ENCODE peak calls at places on chromosomes 1 and 21, in six cellular contexts. One of them, this sample, is unnamed.

GRCh38 chr1:47934243-47934805 is 62.9 kb downstream of the TRABD2B start:
- DNase-seq in CD8-positive, alpha-beta memory T cell: no peak
- DNase-seq in esophagus muscularis mucosa: peak; percentile 96
- DNase-seq in astrocyte: no peak
- DNase-seq in gastrocnemius medialis: peak; percentile 76
- DNase-seq in mucosa of descending colon: peak; percentile 70
- DNase-seq in this sample: peak; percentile 71

GRCh38 chr1:229940689-229941088 is 126.3 kb upstream of the GALNT2 start:
- DNase-seq in astrocyte: peak; percentile 62
- DNase-seq in mucosa of descending colon: no peak
- DNase-seq in gastrocnemius medialis: no peak
- DNase-seq in esophagus muscularis mucosa: no peak
- DNase-seq in CD8-positive, alpha-beta memory T cell: no peak
- DNase-seq in this sample: no peak

GRCh38 chr21:23968008-23968407 is 1639.3 kb downstream of the MRPL39 start:
- DNase-seq in astrocyte: no peak
- DNase-seq in mucosa of descending colon: no peak
- DNase-seq in esophagus muscularis mucosa: no peak
- DNase-seq in gastrocnemius medialis: no peak
- DNase-seq in CD8-positive, alpha-beta memory T cell: no peak
- DNase-seq in this sample: no peak

GRCh38 chr1:221874285-221875003 is 132.6 kb upstream of the DUSP10 start:
- DNase-seq in CD8-positive, alpha-beta memory T cell: no peak
- DNase-seq in esophagus muscularis mucosa: peak; percentile 89
- DNase-seq in gastrocnemius medialis: no peak
- DNase-seq in mucosa of descending colon: no peak
- DNase-seq in astrocyte: peak; percentile 71
- DNase-seq in this sample: no peak

GRCh38 chr1:232012773-232013386 is 386.3 kb downstream of the DISC1 start:
- DNase-seq in mucosa of descending colon: no peak
- DNase-seq in astrocyte: peak; percentile 92
- DNase-seq in esophagus muscularis mucosa: no peak
- DNase-seq in CD8-positive, alpha-beta memory T cell: no peak
- DNase-seq in gastrocnemius medialis: peak; percentile 46
- DNase-seq in this sample: no peak

GRCh38 chr21:45861156-45861870 is 120.3 kb upstream of the COL6A1 start:
- DNase-seq in esophagus muscularis mucosa: no peak
- DNase-seq in astrocyte: no peak
- DNase-seq in CD8-positive, alpha-beta memory T cell: no peak
- DNase-seq in gastrocnemius medialis: no peak
- DNase-seq in mucosa of descending colon: no peak
- DNase-seq in this sample: no peak

GRCh38 chr1:204405988-204406387 is 5.6 kb downstream of the PPP1R15B start:
- DNase-seq in gastrocnemius medialis: no peak
- DNase-seq in CD8-positive, alpha-beta memory T cell: no peak
- DNase-seq in esophagus muscularis mucosa: peak; percentile 3
- DNase-seq in astrocyte: no peak
- DNase-seq in mucosa of descending colon: no peak
- DNase-seq in this sample: no peak

GRCh38 chr21:25809013-25809412 is 74.2 kb downstream of the GABPA start:
- DNase-seq in astrocyte: no peak
- DNase-seq in CD8-positive, alpha-beta memory T cell: no peak
- DNase-seq in gastrocnemius medialis: no peak
- DNase-seq in mucosa of descending colon: no peak
- DNase-seq in esophagus muscularis mucosa: no peak
- DNase-seq in this sample: no peak

GRCh38 chr1:20216574-20216973 is 30.3 kb upstream of the PLA2G2C start:
- DNase-seq in CD8-positive, alpha-beta memory T cell: no peak
- DNase-seq in astrocyte: no peak
- DNase-seq in gastrocnemius medialis: no peak
- DNase-seq in mucosa of descending colon: no peak
- DNase-seq in esophagus muscularis mucosa: no peak
- DNase-seq in this sample: no peak

GRCh38 chr1:152052606-152053005 is 15.8 kb upstream of the S100A11 start:
- DNase-seq in esophagus muscularis mucosa: peak; percentile 97
- DNase-seq in astrocyte: peak; percentile 43
- DNase-seq in gastrocnemius medialis: peak; percentile 69
- DNase-seq in mucosa of descending colon: peak; percentile 83
- DNase-seq in CD8-positive, alpha-beta memory T cell: peak; percentile 88
- DNase-seq in this sample: no peak

GRCh38 chr1:55305735-55306134 is 90.6 kb upstream of the USP24 start:
- DNase-seq in astrocyte: peak; percentile 67
- DNase-seq in CD8-positive, alpha-beta memory T cell: no peak
- DNase-seq in esophagus muscularis mucosa: no peak
- DNase-seq in mucosa of descending colon: no peak
- DNase-seq in gastrocnemius medialis: no peak
- DNase-seq in this sample: no peak

DNA sequence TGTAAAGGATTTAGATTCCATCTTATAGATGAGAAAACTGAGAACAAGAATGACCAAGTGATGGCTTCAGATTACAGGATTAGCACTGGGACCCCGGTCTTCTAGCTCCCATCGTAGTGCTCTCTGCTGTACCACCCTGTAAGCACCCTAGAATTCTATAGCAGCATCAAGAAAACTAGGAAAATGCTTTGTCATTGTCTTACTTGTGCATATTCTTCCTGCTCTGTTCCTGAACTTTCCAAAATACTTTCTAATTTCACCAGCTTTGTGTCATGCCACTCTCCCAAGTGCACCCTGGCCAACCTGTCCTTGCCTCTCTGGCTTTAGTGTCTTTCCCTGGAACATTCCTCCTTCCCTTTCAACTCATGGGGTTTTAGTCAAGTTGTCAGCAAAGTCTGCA is 6.0 kb upstream of the KLHL20 start:
- DNase-seq in mucosa of descending colon: no peak
- DNase-seq in esophagus muscularis mucosa: no peak
- DNase-seq in astrocyte: no peak
- DNase-seq in CD8-positive, alpha-beta memory T cell: no peak
- DNase-seq in gastrocnemius medialis: no peak
- DNase-seq in this sample: no peak
- H3K36me3 ChIP-seq in mucosa of descending colon: no peaks in the 10 kb centered on the region
- H3K36me3 ChIP-seq in esophagus muscularis mucosa: no peaks in the 10 kb centered on the region
- H3K36me3 ChIP-seq in astrocyte: no peaks in the 10 kb centered on the region
- H3K36me3 ChIP-seq in CD8-positive, alpha-beta memory T cell: no peaks in the 10 kb centered on the region
- H3K36me3 ChIP-seq in gastrocnemius medialis: no peaks in the 10 kb centered on the region
- H3K36me3 ChIP-seq in this sample: no peaks in the 10 kb centered on the region

GRCh38 chr1:111768023-111768422 is 12.3 kb downstream of the DDX20 start:
- DNase-seq in mucosa of descending colon: no peak
- DNase-seq in gastrocnemius medialis: no peak
- DNase-seq in astrocyte: no peak
- DNase-seq in esophagus muscularis mucosa: no peak
- DNase-seq in CD8-positive, alpha-beta memory T cell: no peak
- DNase-seq in this sample: no peak

GRCh38 chr1:111769517-111770146 is 13.9 kb downstream of the DDX20 start:
- DNase-seq in mucosa of descending colon: no peak
- DNase-seq in astrocyte: peak; percentile 43
- DNase-seq in gastrocnemius medialis: peak; percentile 45
- DNase-seq in CD8-positive, alpha-beta memory T cell: no peak
- DNase-seq in esophagus muscularis mucosa: no peak
- DNase-seq in this sample: peak; percentile 9

GRCh38 chr1:111770916-111771315 is 15.2 kb downstream of the DDX20 start:
- DNase-seq in gastrocnemius medialis: no peak
- DNase-seq in esophagus muscularis mucosa: no peak
- DNase-seq in CD8-positive, alpha-beta memory T cell: no peak
- DNase-seq in astrocyte: no peak
- DNase-seq in mucosa of descending colon: no peak
- DNase-seq in this sample: no peak

DNA sequence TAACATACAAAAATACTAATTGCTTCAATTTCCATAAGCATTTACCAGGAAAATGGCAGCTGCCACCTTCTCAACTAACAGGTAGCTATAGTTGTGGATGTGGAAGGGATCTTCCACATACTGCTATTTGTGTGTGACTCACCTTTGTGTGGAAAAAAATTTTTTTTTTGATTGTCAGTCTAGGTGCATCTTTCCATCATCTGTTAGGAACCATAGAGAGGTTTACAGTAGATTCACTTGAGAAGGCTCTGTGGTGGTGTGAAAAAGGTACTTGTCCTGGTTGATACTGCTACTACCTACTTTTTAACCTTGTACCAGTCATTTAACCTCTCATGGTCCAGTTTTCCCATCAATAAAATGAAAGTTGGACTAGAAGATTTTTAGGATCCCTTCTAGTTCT is 12.9 kb downstream of the DDX20 start:
- DNase-seq in CD8-positive, alpha-beta memory T cell: no peak
- DNase-seq in astrocyte: no peak
- DNase-seq in esophagus muscularis mucosa: no peak
- DNase-seq in mucosa of descending colon: no peak
- DNase-seq in gastrocnemius medialis: no peak
- DNase-seq in this sample: no peak
- H3K36me3 ChIP-seq in CD8-positive, alpha-beta memory T cell: peaks cover 16% of the 10 kb centered on the region
- H3K36me3 ChIP-seq in astrocyte: peaks cover 18% of the 10 kb centered on the region
- H3K36me3 ChIP-seq in esophagus muscularis mucosa: peaks cover 44% of the 10 kb centered on the region
- H3K36me3 ChIP-seq in mucosa of descending colon: no peaks in the 10 kb centered on the region
- H3K36me3 ChIP-seq in gastrocnemius medialis: peaks cover 41% of the 10 kb centered on the region
- H3K36me3 ChIP-seq in this sample: no peaks in the 10 kb centered on the region

DNA sequence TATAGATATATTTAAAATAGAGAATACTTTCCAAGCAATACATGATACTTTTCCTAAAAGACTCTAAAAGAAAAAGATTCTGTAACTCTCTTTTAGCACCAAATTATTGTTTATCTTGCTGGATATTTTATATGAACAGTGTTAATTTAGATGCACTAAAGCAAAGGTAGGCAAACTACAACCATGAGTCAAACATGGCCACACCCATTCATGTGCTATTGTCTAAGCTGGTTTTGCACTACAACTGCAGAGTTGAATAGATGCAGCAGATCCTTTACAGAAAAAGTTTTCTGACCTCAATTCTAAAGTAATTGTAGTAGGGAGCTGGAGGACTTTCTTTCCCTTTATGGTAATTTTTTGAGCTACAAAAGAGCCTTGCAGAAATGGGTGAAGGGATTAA is 19.4 kb downstream of the BLZF1 start:
- DNase-seq in astrocyte: no peak
- DNase-seq in esophagus muscularis mucosa: no peak
- DNase-seq in mucosa of descending colon: no peak
- DNase-seq in gastrocnemius medialis: no peak
- DNase-seq in CD8-positive, alpha-beta memory T cell: no peak
- DNase-seq in this sample: no peak
- H3K36me3 ChIP-seq in astrocyte: peaks cover 44% of the 10 kb centered on the region
- H3K36me3 ChIP-seq in esophagus muscularis mucosa: peaks cover 97% of the 10 kb centered on the region
- H3K36me3 ChIP-seq in mucosa of descending colon: no peaks in the 10 kb centered on the region
- H3K36me3 ChIP-seq in gastrocnemius medialis: peaks cover 71% of the 10 kb centered on the region
- H3K36me3 ChIP-seq in CD8-positive, alpha-beta memory T cell: peaks cover 38% of the 10 kb centered on the region
- H3K36me3 ChIP-seq in this sample: no peaks in the 10 kb centered on the region

GRCh38 chr1:212341090-212341489 is 55.9 kb downstream of the PPP2R5A start:
- DNase-seq in astrocyte: no peak
- DNase-seq in CD8-positive, alpha-beta memory T cell: no peak
- DNase-seq in mucosa of descending colon: no peak
- DNase-seq in esophagus muscularis mucosa: no peak
- DNase-seq in gastrocnemius medialis: no peak
- DNase-seq in this sample: no peak

GRCh38 chr1:212344905-212345304 is 59.7 kb downstream of the PPP2R5A start:
- DNase-seq in CD8-positive, alpha-beta memory T cell: no peak
- DNase-seq in esophagus muscularis mucosa: no peak
- DNase-seq in gastrocnemius medialis: no peak
- DNase-seq in astrocyte: no peak
- DNase-seq in mucosa of descending colon: no peak
- DNase-seq in this sample: no peak

GRCh38 chr1:212351588-212352362 is 62.9 kb downstream of the PACC1 start:
- DNase-seq in astrocyte: no peak
- DNase-seq in CD8-positive, alpha-beta memory T cell: no peak
- DNase-seq in mucosa of descending colon: no peak
- DNase-seq in gastrocnemius medialis: no peak
- DNase-seq in esophagus muscularis mucosa: no peak
- DNase-seq in this sample: no peak

DNA sequence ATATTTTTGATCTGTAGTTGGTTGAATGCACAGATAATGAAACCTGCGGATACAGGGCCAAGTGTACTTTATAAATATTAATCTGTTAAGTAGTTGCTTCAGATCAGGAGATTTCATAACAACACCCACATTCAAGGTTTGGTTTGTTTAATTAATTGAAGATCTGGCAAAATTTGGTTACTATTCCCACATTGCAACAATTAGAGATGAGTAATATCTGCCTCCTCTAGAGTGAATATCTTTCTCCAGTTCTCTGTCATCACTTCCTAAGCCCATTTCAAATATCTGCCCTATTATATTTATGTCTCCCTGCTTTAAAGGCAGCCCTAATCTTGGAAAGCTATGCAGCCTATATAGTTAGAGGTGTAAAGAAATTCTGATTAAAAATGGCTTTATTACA is 61.4 kb downstream of the PPP2R5A start:
- DNase-seq in CD8-positive, alpha-beta memory T cell: no peak
- DNase-seq in gastrocnemius medialis: no peak
- DNase-seq in esophagus muscularis mucosa: no peak
- DNase-seq in mucosa of descending colon: no peak
- DNase-seq in astrocyte: no peak
- DNase-seq in this sample: no peak
- H3K36me3 ChIP-seq in CD8-positive, alpha-beta memory T cell: peaks cover 11% of the 10 kb centered on the region
- H3K36me3 ChIP-seq in gastrocnemius medialis: peaks cover 58% of the 10 kb centered on the region
- H3K36me3 ChIP-seq in esophagus muscularis mucosa: peaks cover 68% of the 10 kb centered on the region
- H3K36me3 ChIP-seq in mucosa of descending colon: no peaks in the 10 kb centered on the region
- H3K36me3 ChIP-seq in astrocyte: no peaks in the 10 kb centered on the region
- H3K36me3 ChIP-seq in this sample: no peaks in the 10 kb centered on the region

GRCh38 chr1:223760833-223761232 is 48.5 kb downstream of the CAPN2 start:
- DNase-seq in esophagus muscularis mucosa: no peak
- DNase-seq in gastrocnemius medialis: no peak
- DNase-seq in CD8-positive, alpha-beta memory T cell: no peak
- DNase-seq in astrocyte: no peak
- DNase-seq in mucosa of descending colon: no peak
- DNase-seq in this sample: no peak

GRCh38 chr1:223756002-223756775 is 43.9 kb downstream of the CAPN2 start:
- DNase-seq in esophagus muscularis mucosa: no peak
- DNase-seq in mucosa of descending colon: no peak
- DNase-seq in CD8-positive, alpha-beta memory T cell: no peak
- DNase-seq in gastrocnemius medialis: no peak
- DNase-seq in astrocyte: no peak
- DNase-seq in this sample: no peak

GRCh38 chr1:223756806-223757700 is 44.7 kb downstream of the CAPN2 start:
- DNase-seq in mucosa of descending colon: no peak
- DNase-seq in CD8-positive, alpha-beta memory T cell: no peak
- DNase-seq in astrocyte: no peak
- DNase-seq in esophagus muscularis mucosa: no peak
- DNase-seq in gastrocnemius medialis: no peak
- DNase-seq in this sample: no peak

GRCh38 chr1:223759273-223759672 is 46.9 kb downstream of the CAPN2 start:
- DNase-seq in CD8-positive, alpha-beta memory T cell: no peak
- DNase-seq in esophagus muscularis mucosa: no peak
- DNase-seq in astrocyte: no peak
- DNase-seq in mucosa of descending colon: no peak
- DNase-seq in gastrocnemius medialis: no peak
- DNase-seq in this sample: no peak

DNA sequence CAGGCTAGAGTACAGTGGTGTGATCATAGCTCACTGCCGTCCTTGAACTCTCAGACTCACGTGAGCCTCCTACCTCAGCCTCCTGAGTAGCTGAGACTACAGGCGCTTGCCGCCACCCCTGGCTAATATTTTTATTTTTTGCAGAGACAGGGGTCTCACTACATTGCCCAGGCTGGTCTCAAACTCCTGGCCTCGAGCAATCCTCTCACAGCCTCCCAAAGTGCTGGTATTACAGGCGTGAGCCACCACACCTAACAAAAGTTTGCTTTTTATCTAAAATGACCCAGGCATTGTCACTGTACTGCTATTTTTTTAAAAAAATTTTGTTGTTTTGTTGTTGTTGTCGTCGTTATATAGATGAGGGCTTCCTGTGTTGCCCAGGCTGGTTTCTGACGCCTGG is 46.4 kb downstream of the CAPN2 start:
- DNase-seq in esophagus muscularis mucosa: no peak
- DNase-seq in gastrocnemius medialis: no peak
- DNase-seq in CD8-positive, alpha-beta memory T cell: no peak
- DNase-seq in mucosa of descending colon: no peak
- DNase-seq in astrocyte: no peak
- DNase-seq in this sample: no peak
- H3K36me3 ChIP-seq in esophagus muscularis mucosa: peaks cover 100% of the 10 kb centered on the region
- H3K36me3 ChIP-seq in gastrocnemius medialis: peaks cover 100% of the 10 kb centered on the region
- H3K36me3 ChIP-seq in CD8-positive, alpha-beta memory T cell: peaks cover 65% of the 10 kb centered on the region
- H3K36me3 ChIP-seq in mucosa of descending colon: peaks cover 2% of the 10 kb centered on the region
- H3K36me3 ChIP-seq in astrocyte: peaks cover 92% of the 10 kb centered on the region
- H3K36me3 ChIP-seq in this sample: peaks cover 5% of the 10 kb centered on the region